ENCODE peak calls at places on chromosomes 1 and 21, in nine cellular contexts. X is stomach, N is K562, G is uterus, Q is ovary, Z is H1, D is suprapubic skin, Y is IMR-90, A is heart left ventricle. T is an unnamed sample. For H3K36me3, the result is how much of the 10 kb centered on the place peaks cover.

GRCh38 chr1:153778051-153778823 is 3.0 kb downstream of the SLC27A3 start:
- DNase-seq in Y (no peak), G (no peak), X (no peak), D (no peak), N (no peak), Q (no peak), Z (no peak), A (no peak), T (no peak)

GRCh38 chr21:26093094-26093493 is 77.5 kb downstream of the APP start:
- DNase-seq in Q (no peak), D (no peak), N (no peak), X (no peak), Y (peak), A (no peak), G (no peak), Z (no peak), T (no peak)

GRCh38 chr1:6969106-6969505 is 183.9 kb downstream of the CAMTA1 start:
- DNase-seq in G (no peak), Z (no peak), Q (no peak), X (no peak), A (no peak), N (no peak), D (no peak), Y (peak), T (no peak)

GRCh38 chr1:182608236-182608635 is 4.0 kb upstream of the RGS16 start:
- DNase-seq in Y (no peak), G (no peak), Q (no peak), A (no peak), N (no peak), X (no peak), D (no peak), Z (no peak), T (no peak)

GRCh38 chr1:2256430-2257244 is 28.5 kb downstream of the SKI start:
- DNase-seq in G (no peak), Z (no peak), D (no peak), X (no peak), Y (no peak), Q (no peak), A (peak), N (no peak), T (no peak)

GRCh38 chr1:167059045-167059728 is 31.0 kb downstream of the GPA33 start:
- DNase-seq in G (peak), N (peak), A (peak), Z (peak), Y (peak), Q (peak), X (peak), D (no peak), T (peak)

GRCh38 chr1:24635195-24635843 is 7.8 kb upstream of the SRRM1 start:
- DNase-seq in G (no peak), Y (peak), A (no peak), X (no peak), D (no peak), Z (no peak), Q (no peak), N (peak), T (no peak)

GRCh38 chr1:72371259-72372035 is 89.1 kb upstream of the NEGR1 start:
- DNase-seq in G (no peak), N (no peak), Y (no peak), Q (no peak), D (no peak), X (no peak), A (no peak), Z (no peak), T (no peak)

GRCh38 chr1:156807627-156808026 is 9.0 kb downstream of the SH2D2A start:
- DNase-seq in D (peak), N (no peak), X (no peak), Q (no peak), G (no peak), A (no peak), Y (no peak), Z (no peak), T (no peak)

GRCh38 chr1:81414417-81415087 is 386.2 kb upstream of the ADGRL2 start:
- DNase-seq in D (peak), X (peak), A (peak), G (peak), Q (peak), N (peak), Y (peak), Z (peak), T (peak)

GRCh38 chr1:230610589-230610988 is 31.7 kb upstream of the COG2 start:
- DNase-seq in Q (no peak), Z (no peak), Y (no peak), D (no peak), X (no peak), N (no peak), G (no peak), A (no peak), T (no peak)

GRCh38 chr1:211511947-211512346 is 20.0 kb upstream of the RD3 start:
- DNase-seq in Y (peak), Q (no peak), D (no peak), Z (no peak), N (no peak), X (peak), G (no peak), A (no peak), T (no peak)

GRCh38 chr1:8560611-8561544 is 243.0 kb downstream of the SLC45A1 start:
- DNase-seq in N (peak), G (peak), X (no peak), Z (no peak), D (no peak), Q (no peak), Y (peak), A (no peak), T (no peak)

GRCh38 chr1:41898191-41898713 is 20.5 kb downstream of the HIVEP3 start:
- DNase-seq in X (no peak), D (no peak), N (peak), A (no peak), Z (no peak), Y (peak), G (peak), Q (no peak), T (peak)

GRCh38 chr1:224998185-224998584 is 68.7 kb downstream of the DNAH14 start:
- DNase-seq in D (no peak), A (no peak), Z (no peak), X (no peak), Q (no peak), Y (no peak), N (no peak), G (no peak), T (no peak)

GRCh38 chr1:165434264-165434663 is 10.7 kb downstream of the RXRG start:
- DNase-seq in D (no peak), G (no peak), Z (no peak), Y (no peak), X (no peak), N (no peak), Q (no peak), A (no peak), T (no peak)

GRCh38 chr21:21734088-21734487 is 735.9 kb downstream of the NCAM2 start:
- DNase-seq in Z (no peak), Q (no peak), G (no peak), Y (no peak), A (no peak), X (no peak), N (no peak), D (no peak), T (no peak)

GRCh38 chr21:36990508-36991205 is 15.8 kb upstream of the RIPPLY3 start:
- DNase-seq in D (no peak), X (no peak), N (no peak), Z (no peak), Y (no peak), Q (no peak), G (no peak), A (no peak), T (no peak)

GRCh38 chr1:74197657-74198552 is at the start of the genes FPGT and LRRIQ3:
- DNase-seq in A (peak), Y (peak), D (peak), Z (peak), N (peak), G (peak), Q (peak), X (peak), T (peak)

GRCh38 chr1:74193908-74194307 is 4.1 kb downstream of the LRRIQ3 start:
- DNase-seq in N (no peak), D (no peak), Q (no peak), X (no peak), Y (peak), A (peak), Z (no peak), G (no peak), T (peak)

GRCh38 chr1:74195339-74195738 is 2.6 kb downstream of the LRRIQ3 start:
- DNase-seq in Z (no peak), D (no peak), A (no peak), Q (no peak), X (no peak), N (no peak), Y (no peak), G (no peak), T (no peak)

GRCh38 chr1:74199504-74199903 is 1.5 kb downstream of the FPGT start:
- DNase-seq in X (no peak), Z (no peak), D (no peak), Y (no peak), N (peak), Q (no peak), A (no peak), G (no peak), T (no peak)

DNA sequence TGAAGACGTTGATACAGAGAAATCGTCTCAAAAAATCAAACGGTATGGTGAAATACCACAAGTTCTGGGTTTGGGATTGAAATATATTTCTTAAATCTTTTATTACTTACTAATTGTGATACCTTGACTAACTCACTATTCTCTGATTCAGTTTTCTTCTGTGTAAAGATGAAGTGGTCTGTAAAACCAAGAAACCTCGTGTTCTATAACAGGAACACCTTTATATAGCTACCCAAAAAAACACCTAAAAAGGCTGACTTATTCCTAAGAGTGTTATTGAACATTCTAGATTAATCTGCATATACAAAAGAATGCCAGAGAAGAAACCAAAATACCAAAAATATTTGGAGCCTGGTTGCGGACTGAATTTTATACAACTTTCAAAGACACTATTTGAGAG is 721 bp downstream of the LRRIQ3 start:
- DNase-seq in A (no peak), N (no peak), Y (no peak), G (no peak), X (no peak), Q (no peak), Z (no peak), D (no peak), T (no peak)
- TF ChIP-seq CTCF in A (no peak), N (no peak), Y (no peak), G (no peak), X (no peak), Q (no peak), Z (no peak), D (no peak), T (no peak)

DNA sequence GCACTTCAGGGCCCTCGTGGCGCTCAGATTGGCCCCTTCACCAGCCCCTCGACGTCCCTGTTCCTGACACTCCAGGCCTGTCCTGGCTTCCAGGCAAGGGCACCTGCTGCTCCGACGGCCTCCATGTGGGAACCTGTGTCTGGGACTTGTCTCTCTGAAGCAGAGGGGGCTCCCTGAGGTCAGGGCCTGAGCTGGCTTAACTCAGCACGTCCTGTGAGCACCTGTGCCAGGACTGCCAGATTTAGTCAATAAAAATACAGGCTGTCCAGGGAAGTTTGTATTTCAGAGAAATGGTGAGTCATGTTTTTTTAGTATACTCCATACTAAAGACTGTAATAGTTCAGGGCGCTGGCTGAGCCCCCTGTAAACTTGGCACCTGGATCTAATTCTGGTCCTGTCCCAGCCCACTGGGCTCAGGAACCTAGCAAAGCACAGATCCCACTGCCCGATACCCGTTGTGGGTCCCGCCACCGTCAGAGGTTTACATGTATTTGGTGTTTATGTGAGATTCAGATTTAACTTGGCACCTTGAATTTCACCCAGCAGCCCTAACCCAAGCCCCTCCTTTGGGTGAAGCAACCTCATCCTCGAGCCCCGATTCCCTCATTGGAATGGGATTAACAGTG is 109.9 kb upstream of the IFFO2 start:
- DNase-seq in A (no peak), D (no peak), Y (peak), Q (no peak), Z (no peak), X (no peak), G (no peak), N (no peak), T (no peak)
- TF ChIP-seq POLR2A in A (no peak), D (no peak), Y (no peak), Q (no peak), Z (no peak), X (no peak), G (no peak), N (no peak), T (no peak)

DNA sequence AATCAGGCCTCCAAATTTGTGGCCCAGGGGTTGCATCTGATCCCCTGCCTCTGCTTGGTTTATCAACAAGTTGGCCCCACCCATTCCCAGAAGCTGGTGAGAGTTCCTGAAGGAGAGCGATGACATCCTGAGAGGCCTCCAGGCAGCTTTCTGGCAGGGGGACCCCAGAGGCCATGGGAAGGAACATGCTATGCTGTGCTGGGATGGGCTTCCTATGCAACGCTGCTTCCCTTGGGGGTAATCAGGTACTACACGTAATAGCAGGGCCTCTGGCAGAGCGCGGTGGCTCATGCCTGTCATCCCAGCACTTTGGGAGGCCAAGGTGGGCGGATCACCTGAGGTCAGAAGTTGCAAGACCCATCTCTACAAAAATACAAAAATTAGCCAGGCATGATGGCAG is 8.4 kb upstream of the MTF1 start:
- DNase-seq in N (peak), X (no peak), G (no peak), Z (no peak), Q (no peak), Y (no peak), A (no peak), D (no peak), T (no peak)
- H3K36me3 ChIP-seq in N (half or more), X (half or more), G (under half), Z (under half), Q (under half), Y (under half), A (under half), D (half or more), T (under half)

GRCh38 chr1:35112668-35113067 is 33.5 kb downstream of the ZMYM1 start:
- DNase-seq in Q (no peak), D (no peak), Z (no peak), X (no peak), N (no peak), Y (peak), A (no peak), G (no peak), T (no peak)
- TF ChIP-seq CTCF in Q (no peak), D (no peak), Z (no peak), X (no peak), N (no peak), Y (peak), A (no peak), G (no peak), T (no peak)

GRCh38 chr1:192170196-192170984 is 12.1 kb downstream of the RGS18 start:
- DNase-seq in D (no peak), A (no peak), Y (peak), G (no peak), Q (no peak), Z (no peak), X (no peak), N (no peak), T (no peak)
- TF ChIP-seq POLR2A in D (no peak), A (no peak), Y (no peak), G (no peak), Q (no peak), Z (no peak), X (no peak), N (no peak), T (no peak)

DNA sequence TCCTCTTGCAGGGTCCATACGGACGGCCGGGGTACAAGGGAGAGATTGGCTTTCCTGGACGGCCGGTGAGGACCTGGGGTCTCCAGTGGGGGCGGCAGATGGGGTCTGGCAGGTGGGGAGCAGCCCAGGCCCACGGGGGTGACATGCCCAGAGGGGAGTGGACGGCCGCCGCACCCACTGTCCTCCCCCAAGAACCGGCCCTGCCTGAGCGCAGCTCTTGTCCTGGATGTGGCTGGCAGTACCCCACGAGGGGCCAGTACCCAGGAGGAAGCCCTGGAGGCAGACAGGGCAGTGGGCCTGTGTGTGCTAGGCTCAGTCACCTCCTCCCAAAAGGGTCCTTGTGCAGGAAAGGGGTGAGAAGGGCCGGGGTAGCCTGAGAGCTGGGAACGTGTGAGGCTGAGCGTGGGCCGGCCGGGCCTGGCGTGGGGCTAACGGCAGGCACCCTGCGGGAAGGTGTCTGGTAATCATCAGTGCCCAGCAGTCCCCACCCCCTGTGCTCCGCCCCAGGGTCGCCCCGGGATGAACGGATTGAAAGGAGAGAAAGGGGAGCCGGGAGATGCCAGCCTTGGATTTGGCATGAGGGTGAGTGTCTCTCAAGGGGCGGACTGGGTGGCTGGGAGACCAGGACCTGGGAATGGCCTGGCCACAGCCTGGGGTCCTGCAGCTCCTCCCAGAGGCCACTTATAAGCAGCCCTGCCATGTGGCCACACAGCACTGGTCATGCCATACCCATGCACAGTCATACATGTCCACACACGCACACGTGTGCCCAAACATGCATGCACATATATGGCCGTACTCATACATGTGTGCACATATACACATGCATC is 47.2 kb downstream of the SLC19A1 start:
- DNase-seq in D (no peak), G (no peak), Z (no peak), X (no peak), Y (no peak), A (no peak), Q (peak), N (no peak), T (no peak)
- H3K36me3 ChIP-seq in D (half or more), G (under half), Z (under half), X (under half), Y (half or more), A (under half), Q (under half), N (under half), T (half or more)

DNA sequence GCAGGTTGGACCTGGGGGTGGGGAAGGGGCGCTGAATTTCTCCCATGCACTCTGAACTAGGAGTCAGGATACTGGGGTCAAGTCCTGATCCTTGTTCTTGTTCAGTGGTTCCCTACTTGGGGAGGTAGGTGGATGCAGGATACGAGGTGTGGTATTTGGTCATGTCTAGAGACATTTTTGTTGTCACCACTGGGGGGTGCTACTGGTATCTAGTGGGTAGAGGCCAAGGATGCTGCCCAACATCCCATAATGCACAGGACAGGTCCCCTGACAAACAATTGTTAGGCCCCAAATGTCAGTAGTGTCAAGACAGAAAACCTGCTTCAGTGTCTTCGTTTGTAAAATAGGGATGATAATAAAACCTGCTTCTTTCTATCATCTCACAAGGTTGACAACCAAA is 259.0 kb upstream of the FOXD3 start:
- DNase-seq in X (no peak), Q (no peak), D (no peak), Y (no peak), A (no peak), N (peak), Z (peak), G (no peak), T (no peak)
- TF ChIP-seq CTCF in X (no peak), Q (no peak), D (no peak), Y (no peak), A (no peak), N (peak), Z (peak), G (no peak), T (no peak)

T was measured in adrenal gland.